ENCODE peak calls at places on chromosomes 7 and 10, in six cellular contexts. P is colonic mucosa; M is BJ; K is body of pancreas; A is mesothelial cell of epicardium; L is CD8-positive, alpha-beta T cell. S is an unnamed sample.

GRCh38 chr7:23474098-23474828 is 4.0 kb upstream of the IGF2BP3 start:
- DNase-seq in M (no peak), K (peak; percentile 29), P (peak; percentile 91), A (peak; percentile 96), L (peak; percentile 52), S (peak; percentile 37)

GRCh38 chr7:12303096-12303495 is 92.0 kb downstream of the TMEM106B start:
- DNase-seq in P (no peak), L (no peak), M (no peak), A (no peak), K (no peak), S (no peak)

GRCh38 chr10:53839437-53840039 is 961.5 kb downstream of the PCDH15 start:
- DNase-seq in A (no peak), M (no peak), L (no peak), K (no peak), P (no peak), S (no peak)

GRCh38 chr7:2938514-2939192 is 94.5 kb upstream of the GNA12 start:
- DNase-seq in P (no peak), L (no peak), K (peak; percentile 2), A (peak; percentile 35), M (no peak), S (no peak)

GRCh38 chr7:125465527-125465926 is 535.9 kb upstream of the POT1 start:
- DNase-seq in L (no peak), P (no peak), M (no peak), A (no peak), K (no peak), S (no peak)

GRCh38 chr7:94182721-94183120 is 178.6 kb upstream of the BET1 start:
- DNase-seq in P (no peak), L (no peak), K (no peak), M (no peak), A (no peak), S (no peak)

GRCh38 chr7:142248-142955 is 50.0 kb upstream of the FAM20C start:
- DNase-seq in L (no peak), P (peak; percentile 72), M (no peak), K (peak; percentile 98), A (no peak), S (no peak)

GRCh38 chr7:73999664-74000420 is 28.1 kb upstream of the ELN start:
- DNase-seq in K (peak; percentile 76), P (no peak), M (peak; percentile 94), A (no peak), L (no peak), S (no peak)

DNA sequence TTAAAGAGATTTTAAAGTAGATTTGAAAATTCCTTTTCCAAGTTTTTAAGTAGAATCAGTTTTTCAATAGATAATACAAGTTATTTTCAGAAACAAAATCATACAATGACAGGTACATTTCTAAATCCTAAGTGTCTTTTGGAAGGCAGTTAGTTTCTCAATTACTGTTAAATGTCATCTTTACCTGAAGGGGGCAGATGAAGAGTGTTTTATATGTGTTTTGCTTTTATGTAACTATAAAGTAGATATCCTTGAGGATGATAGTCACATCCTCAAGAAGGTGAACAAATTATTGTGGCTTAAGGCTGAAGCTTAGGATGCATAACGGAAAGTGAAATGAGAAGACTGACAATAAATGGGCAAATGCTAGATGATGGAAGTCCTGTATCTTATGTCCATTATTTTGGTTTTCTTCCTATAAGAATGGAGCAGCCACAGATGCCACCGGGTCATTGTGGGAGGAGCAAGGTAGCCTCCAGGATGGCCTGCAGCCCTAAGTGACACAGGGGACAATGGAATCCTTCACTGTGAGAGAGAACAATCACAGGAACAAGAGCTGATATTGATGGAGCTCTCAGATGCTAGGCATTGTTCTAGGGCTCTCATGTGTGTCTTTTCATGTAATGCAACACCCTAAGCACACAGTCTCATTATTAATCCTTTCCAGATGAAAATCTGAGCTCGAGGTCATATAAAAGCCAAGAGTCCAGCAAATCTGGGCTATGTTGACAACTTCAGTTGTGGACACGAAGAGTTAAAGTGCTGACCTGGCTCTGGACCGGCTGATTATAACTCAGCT is 14.1 kb upstream of the MKX start:
- DNase-seq in K (no peak), A (no peak), M (no peak), L (no peak), P (no peak), S (no peak)
- TF ChIP-seq CTCF in K (peak; percentile 27), A (no peak), M (no peak), L (no peak), P (no peak), S (no peak)

DNA sequence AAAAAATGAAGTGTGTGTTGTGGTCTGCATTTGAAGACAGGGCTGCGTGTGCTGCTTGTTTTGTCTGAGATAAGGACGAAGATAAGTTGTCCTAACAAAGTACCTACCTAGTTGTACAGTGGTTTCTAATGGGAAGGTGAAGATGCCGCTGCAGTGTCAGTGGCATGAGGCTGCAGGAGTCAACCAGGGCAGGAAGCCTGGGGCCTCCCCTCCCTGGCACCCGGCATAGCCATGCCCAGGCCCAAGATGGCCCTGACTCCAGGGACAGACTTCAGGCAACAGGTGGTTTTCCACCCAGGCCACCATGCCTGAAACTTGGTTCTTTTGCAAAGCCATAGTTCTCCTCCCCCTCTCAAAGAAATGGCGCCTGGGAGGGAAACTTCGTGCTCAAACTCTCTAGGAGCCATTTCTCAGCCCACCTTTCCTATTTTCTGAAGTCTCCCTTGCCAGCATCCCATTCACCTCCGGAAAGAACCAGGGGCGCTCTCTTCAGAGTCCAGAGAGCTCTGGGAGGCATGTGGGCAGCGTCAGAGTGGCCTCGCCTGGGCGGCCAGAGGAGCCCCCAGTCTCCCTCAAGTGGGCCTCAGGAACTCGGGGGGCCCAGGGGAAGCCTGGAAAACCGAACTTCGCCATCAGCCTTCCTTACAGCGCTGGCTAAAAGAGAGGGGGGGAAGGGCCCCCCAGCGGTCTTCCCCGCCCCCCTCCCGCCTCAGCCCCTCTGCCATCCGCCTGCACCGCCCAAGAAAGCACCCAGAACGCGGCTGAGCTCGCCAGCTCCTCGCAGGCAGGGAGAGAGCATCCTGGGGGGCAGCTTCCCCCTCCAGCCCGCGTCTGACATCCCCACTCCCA is 2.0 kb upstream of the KAT6B start:
- DNase-seq in P (no peak), A (peak; percentile 43), L (peak; percentile 66), K (peak; percentile 32), M (no peak), S (no peak)
- TF ChIP-seq CTCF in P (no peak), A (no peak), L (no peak), K (no peak), M (no peak), S (no peak)

DNA sequence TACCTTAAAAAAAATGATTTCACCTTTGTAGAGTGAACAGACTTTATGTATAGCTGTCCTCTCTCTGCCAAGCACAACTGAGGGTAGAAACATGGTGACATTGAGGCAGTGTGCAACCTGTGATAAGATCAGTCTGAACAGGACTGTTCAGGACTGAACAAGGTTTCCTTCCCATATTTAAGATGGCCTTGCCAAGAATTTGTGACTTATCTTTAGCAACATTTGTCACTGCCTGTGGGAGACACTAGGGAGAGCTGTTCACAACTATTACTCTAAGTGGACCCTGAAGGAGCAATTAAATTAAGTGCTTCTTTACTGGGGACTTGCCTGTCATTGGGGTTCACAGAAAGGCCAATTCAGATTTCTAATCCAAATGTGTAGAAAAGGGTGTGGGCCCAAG is 6.7 kb downstream of the OR13A1 start:
- DNase-seq in L (no peak), M (no peak), P (no peak), K (peak; percentile 19), A (no peak), S (no peak)
- TF ChIP-seq CTCF in L (no peak), M (no peak), P (no peak), K (peak; percentile 31), A (no peak), S (no peak)

GRCh38 chr10:86357676-86358075 is 8.9 kb downstream of the GRID1 start:
- DNase-seq in P (no peak), A (no peak), M (no peak), L (no peak), K (no peak), S (no peak)

GRCh38 chr10:86355571-86356038 is 11.0 kb downstream of the GRID1 start:
- DNase-seq in M (no peak), P (peak; percentile 36), K (peak; percentile 28), L (no peak), A (no peak), S (no peak)

GRCh38 chr10:86359111-86359510 is 7.5 kb downstream of the GRID1 start:
- DNase-seq in M (no peak), A (no peak), L (no peak), P (no peak), K (no peak), S (no peak)

GRCh38 chr10:86356306-86356705 is 10.3 kb downstream of the GRID1 start:
- DNase-seq in L (no peak), K (no peak), P (no peak), M (no peak), A (no peak), S (no peak)

DNA sequence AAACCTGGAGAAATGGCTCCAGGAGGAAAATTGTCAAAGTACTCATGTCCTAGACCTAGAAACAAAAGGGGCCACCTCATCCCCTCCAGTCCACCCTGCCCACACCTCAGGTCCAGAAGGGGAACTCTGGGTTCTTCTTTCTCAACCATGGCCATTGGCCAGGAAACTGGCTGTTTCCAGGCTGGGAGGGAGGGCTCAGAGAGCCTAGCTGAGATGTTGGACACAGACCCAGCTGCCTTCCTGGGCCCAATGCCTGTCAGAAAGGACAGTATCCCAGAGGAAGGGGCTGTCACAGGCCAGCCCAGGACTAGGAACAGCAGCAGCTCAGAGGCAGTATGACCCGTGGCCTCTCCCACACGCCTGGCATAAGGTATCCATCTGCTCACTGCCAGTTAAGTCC is 9.6 kb downstream of the GRID1 start:
- DNase-seq in K (no peak), L (no peak), A (no peak), P (no peak), M (no peak), S (no peak)
- TF ChIP-seq CTCF in K (no peak), L (no peak), A (no peak), P (no peak), M (no peak), S (no peak)

S was measured in natural killer cell.